ENCODE peak calls at places on chromosomes 1 and 21, in five cellular contexts. I is Peyer's patch, X is activated T-helper 1 cell treated with Interleukin-2 at 50 U/mL for 16 hours, C is psoas muscle, G is NCI-H460. O is an unnamed sample.
A peak's percentile ranks its signal among the peaks of the same experiment; 100 is the strongest.

GRCh38 chr1:83770322-83770661 is 228.6 kb downstream of the TTLL7 start:
- DNase-seq in I (no peak), X (no peak), G (no peak), C (no peak), O (no peak)

GRCh38 chr1:180236698-180237509 is 6.8 kb downstream of the LHX4 start:
- DNase-seq in C (no peak), I (no peak), G (no peak), X (no peak), O (no peak)

GRCh38 chr1:167186771-167187170 is 33.9 kb upstream of the POU2F1 start:
- DNase-seq in G (no peak), C (no peak), I (no peak), X (no peak), O (no peak)

GRCh38 chr1:177969825-177970371 is at the start of gene SEC16B:
- DNase-seq in G (no peak), C (no peak), X (no peak), I (no peak), O (no peak)

GRCh38 chr1:41740630-41741239 is 178.0 kb downstream of the HIVEP3 start:
- DNase-seq in G (no peak), C (no peak), X (no peak), I (no peak), O (no peak)

GRCh38 chr1:81804320-81804719 is 3.6 kb downstream of the ADGRL2 start:
- DNase-seq in G (no peak), C (no peak), X (no peak), I (no peak), O (no peak)

GRCh38 chr21:25670726-25671125 is 31.7 kb downstream of the JAM2 start:
- DNase-seq in C (no peak), X (no peak), G (no peak), I (no peak), O (peak; percentile 33)

GRCh38 chr1:38512789-38513188 is 346.8 kb downstream of the RRAGC start:
- DNase-seq in X (no peak), I (no peak), C (no peak), G (no peak), O (no peak)

GRCh38 chr1:172630868-172631267 is 28.0 kb upstream of the FASLG start:
- DNase-seq in C (no peak), I (no peak), X (no peak), G (no peak), O (no peak)

GRCh38 chr1:159953866-159954515 is at the start of gene SLAMF9:
- DNase-seq in I (no peak), G (no peak), C (no peak), X (no peak), O (peak; percentile 51)

GRCh38 chr1:246699095-246699735 is 25.0 kb upstream of the SCCPDH start:
- DNase-seq in C (peak; percentile 82), G (peak; percentile 96), X (peak; percentile 51), I (peak; percentile 82), O (peak; percentile 95)

GRCh38 chr1:209513226-209513625 is 70.3 kb upstream of the CAMK1G start:
- DNase-seq in G (peak; percentile 19), C (no peak), X (no peak), I (no peak), O (peak; percentile 56)

GRCh38 chr1:182015360-182015759 is 46.2 kb downstream of the ZNF648 start:
- DNase-seq in I (no peak), C (no peak), X (no peak), G (no peak), O (no peak)

GRCh38 chr1:19393051-19393450 is 80.9 kb downstream of the SLC66A1 start:
- DNase-seq in C (no peak), X (no peak), G (no peak), I (peak; percentile 64), O (no peak)

GRCh38 chr1:202283991-202284390 is 57.7 kb downstream of the UBE2T start:
- DNase-seq in I (no peak), G (no peak), X (no peak), C (no peak), O (peak; percentile 86)

GRCh38 chr21:42201615-42202161 is 17.3 kb upstream of the ABCG1 start:
- DNase-seq in G (no peak), I (no peak), C (no peak), X (no peak), O (no peak)

GRCh38 chr1:2974701-2975301 is 46.5 kb upstream of the ACTRT2 start:
- DNase-seq in X (no peak), G (no peak), I (no peak), C (no peak), O (no peak)

GRCh38 chr1:213060836-213061235 is 9.8 kb downstream of the RPS6KC1 start:
- DNase-seq in X (no peak), C (no peak), G (no peak), I (no peak), O (no peak)

GRCh38 chr1:63322248-63322943 is at the start of gene FOXD3:
- DNase-seq in I (no peak), C (peak; percentile 47), G (peak; percentile 49), X (no peak), O (peak; percentile 31)

GRCh38 chr21:36282568-36283230 is 37.3 kb upstream of the MORC3 start:
- DNase-seq in G (no peak), C (no peak), I (no peak), X (no peak), O (no peak)

GRCh38 chr1:52534928-52535764 is 17.7 kb downstream of the TUT4 start:
- DNase-seq in C (no peak), G (no peak), X (no peak), I (no peak), O (peak; percentile 21)

GRCh38 chr1:19375621-19376020 is 63.5 kb downstream of the SLC66A1 start:
- DNase-seq in I (no peak), X (no peak), C (no peak), G (no peak), O (no peak)

GRCh38 chr1:227521782-227522181 is 41.6 kb upstream of the ZNF678 start:
- DNase-seq in G (no peak), X (no peak), C (no peak), I (no peak), O (no peak)

GRCh38 chr1:53705446-53706096 is 33.4 kb downstream of the GLIS1 start:
- DNase-seq in G (no peak), X (no peak), I (no peak), C (no peak), O (no peak)

GRCh38 chr1:75130312-75130677 is 3.9 kb upstream of the LHX8 start:
- DNase-seq in C (no peak), I (no peak), G (no peak), X (no peak), O (no peak)

GRCh38 chr1:189874715-189875440 is 602.8 kb downstream of the BRINP3 start:
- DNase-seq in C (no peak), G (no peak), I (no peak), X (no peak), O (no peak)

GRCh38 chr21:42706765-42707164 is 53.3 kb downstream of the PDE9A start:
- DNase-seq in I (no peak), X (no peak), G (no peak), C (no peak), O (no peak)

GRCh38 chr1:224380003-224380402 is 23.3 kb downstream of the CNIH4 start:
- DNase-seq in X (peak; percentile 9), I (no peak), G (no peak), C (no peak), O (no peak)

GRCh38 chr1:230288641-230289349 is 137.3 kb downstream of the PGBD5 start:
- DNase-seq in G (no peak), X (no peak), I (no peak), C (no peak), O (no peak)

O was measured in AG08395.